ENCODE peak calls at places on chromosomes 11 and 22, in six cellular contexts. N is amygdala, E is OCI-LY7, A is iris pigment epithelial cell, M is transverse colon, W is astrocyte of the hippocampus. B is an unnamed sample.
A peak's percentile ranks its signal among the peaks of the same experiment; 100 is the strongest.

GRCh38 chr11:131246589-131247164 is 123.7 kb upstream of the NTM start:
- DNase-seq in N (peak; percentile 54), E (peak; percentile 1), A (no peak), M (peak; percentile 50), W (peak; percentile 22), B (no peak)

GRCh38 chr11:20022363-20023081 is 137.8 kb downstream of the DBX1 start:
- DNase-seq in N (no peak), E (peak; percentile 2), A (peak; percentile 80), M (no peak), W (peak; percentile 69), B (no peak)

GRCh38 chr22:46070722-46071450 is 79.4 kb upstream of the PPARA start:
- DNase-seq in N (no peak), E (peak; percentile 44), A (peak; percentile 63), M (peak; percentile 68), W (peak; percentile 95), B (peak; percentile 68)

GRCh38 chr11:45927684-45928413 is 5.4 kb downstream of the LARGE2 start:
- DNase-seq in N (no peak), E (no peak), A (no peak), M (no peak), W (no peak), B (no peak)

GRCh38 chr22:19035474-19036228 is 86.6 kb downstream of the DGCR2 start:
- DNase-seq in N (no peak), E (peak; percentile 18), A (no peak), M (no peak), W (peak; percentile 31), B (no peak)

GRCh38 chr22:36386351-36386899 is 1.3 kb downstream of the MYH9 start:
- DNase-seq in N (no peak), E (peak; percentile 55), A (peak; percentile 61), M (peak; percentile 69), W (peak; percentile 66), B (peak; percentile 55)

GRCh38 chr22:30705710-30706651 is 11.3 kb downstream of the OSBP2 start:
- DNase-seq in N (no peak), E (peak; percentile 5), A (no peak), M (peak; percentile 22), W (peak; percentile 92), B (no peak)

GRCh38 chr11:116613201-116613910 is 159.4 kb downstream of the BUD13 start:
- DNase-seq in N (no peak), E (no peak), A (no peak), M (no peak), W (no peak), B (no peak)

GRCh38 chr11:46248270-46249102 is 29.0 kb upstream of the CREB3L1 start:
- DNase-seq in N (no peak), E (no peak), A (peak; percentile 98), M (no peak), W (peak; percentile 91), B (no peak)

GRCh38 chr11:2160736-2161259 is at the start of gene INS:
- DNase-seq in N (no peak), E (no peak), A (no peak), M (no peak), W (no peak), B (no peak)

GRCh38 chr11:73139476-73140198 is 2.5 kb downstream of the FCHSD2 start:
- DNase-seq in N (no peak), E (no peak), A (peak; percentile 60), M (no peak), W (peak; percentile 11), B (no peak)

GRCh38 chr11:6566704-6567370 is 36.6 kb downstream of the RRP8 start:
- DNase-seq in N (no peak), E (no peak), A (no peak), M (no peak), W (peak; percentile 51), B (no peak)

GRCh38 chr11:67548555-67549110 is 25.4 kb upstream of the CABP2 start:
- DNase-seq in N (no peak), E (no peak), A (no peak), M (no peak), W (no peak), B (no peak)

GRCh38 chr22:37485714-37486223 is 415 bp downstream of the MFNG start:
- DNase-seq in N (no peak), E (peak; percentile 66), A (no peak), M (no peak), W (no peak), B (peak; percentile 37)

GRCh38 chr11:132779487-132779886 is 752.8 kb downstream of the OPCML start:
- DNase-seq in N (no peak), E (no peak), A (peak; percentile 4), M (no peak), W (peak; percentile 80), B (no peak)

GRCh38 chr11:65290448-65291165 is 24.1 kb upstream of the CDC42EP2 start:
- DNase-seq in N (peak; percentile 80), E (no peak), A (peak; percentile 100), M (peak; percentile 84), W (peak; percentile 70), B (no peak)